ENCODE peak calls at places on chromosomes 12 and 14, in four cellular contexts. X is adrenal gland, U is right lobe of liver, Q is breast epithelium. H is an unnamed sample.

GRCh38 chr14:71328183-71328582 is 420.9 kb downstream of the PCNX1 start:
- DNase-seq in X (no peak), Q (no peak), U (no peak), H (no peak)

GRCh38 chr14:35810963-35811362 is 1.9 kb upstream of the RALGAPA1 start:
- DNase-seq in Q (no peak), U (no peak), X (no peak), H (no peak)

GRCh38 chr12:110538869-110539622 is 36.9 kb downstream of the RAD9B start:
- DNase-seq in U (no peak), Q (no peak), X (no peak), H (peak; percentile 54)

GRCh38 chr14:31057701-31058364 is 31.7 kb upstream of the STRN3 start:
- DNase-seq in X (no peak), Q (no peak), U (no peak), H (no peak)

GRCh38 chr14:35877276-35877675 is 51.1 kb downstream of the BRMS1L start:
- DNase-seq in U (no peak), Q (no peak), X (no peak), H (no peak)

GRCh38 chr14:73783107-73783727 is 68.4 kb upstream of the PTGR2 start:
- DNase-seq in X (no peak), U (peak; percentile 79), Q (no peak), H (peak; percentile 38)

GRCh38 chr14:31080060-31080459 is 53.9 kb upstream of the STRN3 start:
- DNase-seq in U (no peak), X (no peak), Q (no peak), H (no peak)

GRCh38 chr14:103232831-103233319 is 101.2 kb upstream of the EIF5 start:
- DNase-seq in U (no peak), X (no peak), Q (no peak), H (no peak)

GRCh38 chr12:91111366-91112321 is at the start of gene LUM:
- DNase-seq in X (peak; percentile 11), U (no peak), Q (no peak), H (peak; percentile 18)

GRCh38 chr12:110649341-110649847 is 35.5 kb downstream of the TCTN1 start:
- DNase-seq in U (no peak), X (no peak), Q (no peak), H (peak; percentile 54)

GRCh38 chr14:38964630-38965029 is 138.4 kb downstream of the SEC23A start:
- DNase-seq in U (no peak), X (no peak), Q (no peak), H (no peak)

GRCh38 chr14:94663965-94664704 is 51.9 kb downstream of the SERPINA3 start:
- DNase-seq in Q (no peak), X (no peak), U (no peak), H (no peak)

GRCh38 chr14:89164168-89165074 is 252.6 kb downstream of the FOXN3 start:
- DNase-seq in X (no peak), U (no peak), Q (no peak), H (no peak)

GRCh38 chr14:64891839-64892375 is 12.2 kb upstream of the SPTB start:
- DNase-seq in Q (no peak), X (peak; percentile 35), U (no peak), H (no peak)

GRCh38 chr12:14873440-14874185 is 12.0 kb downstream of the MGP start:
- DNase-seq in X (no peak), U (no peak), Q (no peak), H (no peak)

GRCh38 chr14:92914087-92914656 is 8.8 kb upstream of the CHGA start:
- DNase-seq in X (peak; percentile 25), Q (no peak), U (no peak), H (no peak)

GRCh38 chr14:48582938-48583337 is 907.5 kb upstream of the MDGA2 start:
- DNase-seq in X (no peak), U (no peak), Q (no peak), H (no peak)

GRCh38 chr12:87233636-87234035 is 795.6 kb downstream of the C12orf50 start:
- DNase-seq in X (no peak), Q (no peak), U (no peak), H (no peak)

GRCh38 chr14:76430017-76430416 is 54.1 kb downstream of the ESRRB start:
- DNase-seq in Q (no peak), X (no peak), U (no peak), H (no peak)

GRCh38 chr12:42846782-42847181 is 257.2 kb upstream of the PRICKLE1 start:
- DNase-seq in X (no peak), Q (no peak), U (no peak), H (no peak)

GRCh38 chr12:53355121-53355520 is 19.0 kb upstream of the SP7 start:
- DNase-seq in X (no peak), U (no peak), Q (no peak), H (no peak)

GRCh38 chr12:121776190-121777098 is 17.0 kb downstream of the RHOF start:
- DNase-seq in Q (no peak), U (peak; percentile 84), X (peak; percentile 79), H (peak; percentile 92)

GRCh38 chr14:97603201-97603600 is 806.0 kb downstream of the VRK1 start:
- DNase-seq in U (no peak), X (no peak), Q (no peak), H (no peak)

GRCh38 chr12:93979189-93979588 is 169.2 kb upstream of the PLXNC1 start:
- DNase-seq in Q (no peak), X (no peak), U (no peak), H (peak; percentile 53)

GRCh38 chr12:5230151-5230550 is 186.5 kb downstream of the KCNA5 start:
- DNase-seq in U (no peak), X (no peak), Q (no peak), H (no peak)

GRCh38 chr14:104802913-104803184 is 1.9 kb downstream of the ZBTB42 start:
- DNase-seq in Q (no peak), U (no peak), X (no peak), H (no peak)

GRCh38 chr12:43882578-43883178 is 46.8 kb downstream of the TMEM117 start:
- DNase-seq in X (peak; percentile 21), U (no peak), Q (no peak), H (no peak)

GRCh38 chr14:96084796-96085195 is 45.6 kb downstream of the C14orf132 start:
- DNase-seq in Q (no peak), U (peak; percentile 30), X (no peak), H (no peak)

GRCh38 chr12:114213055-114213561 is 192.8 kb downstream of the TBX5 start:
- DNase-seq in X (no peak), U (no peak), Q (no peak), H (no peak)

GRCh38 chr14:97346675-97347074 is 549.5 kb downstream of the VRK1 start:
- DNase-seq in Q (no peak), U (no peak), X (no peak), H (no peak)

GRCh38 chr12:15209782-15210181 is 11.4 kb downstream of the RERG start:
- DNase-seq in Q (no peak), U (no peak), X (peak; percentile 47), H (no peak)

GRCh38 chr14:99899578-99900178 is 106.5 kb downstream of the EML1 start:
- DNase-seq in X (no peak), Q (no peak), U (no peak), H (no peak)

GRCh38 chr12:13165578-13166120 is 30.9 kb upstream of the EMP1 start:
- DNase-seq in Q (peak; percentile 92), X (peak; percentile 76), U (peak; percentile 82), H (peak; percentile 90)

GRCh38 chr14:89114109-89114508 is 289.7 kb downstream of the TTC8 start:
- DNase-seq in X (no peak), Q (no peak), U (no peak), H (no peak)

GRCh38 chr12:107126688-107127481 is 33.5 kb upstream of the CRY1 start:
- DNase-seq in U (no peak), Q (no peak), X (no peak), H (no peak)

GRCh38 chr12:116551952-116552749 is 7.0 kb upstream of the MAP1LC3B2 start:
- DNase-seq in X (no peak), U (no peak), Q (no peak), H (no peak)

GRCh38 chr14:61620130-61620946 is 75.0 kb upstream of the HIF1A start:
- DNase-seq in X (peak; percentile 72), Q (no peak), U (no peak), H (no peak)

GRCh38 chr12:54390176-54390667 is 5.7 kb upstream of the ZNF385A start:
- DNase-seq in U (no peak), Q (no peak), X (no peak), H (no peak)

GRCh38 chr14:106879241-106879640 is 1352.9 kb downstream of the TMEM121 start:
- DNase-seq in U (no peak), Q (no peak), X (no peak), H (no peak)

GRCh38 chr12:96260644-96261043 is 66.5 kb downstream of the ELK3 start:
- DNase-seq in U (no peak), X (no peak), Q (no peak), H (no peak)
- TF ChIP-seq POLR2A in U (no peak), X (no peak), Q (no peak), H (no peak)

DNA sequence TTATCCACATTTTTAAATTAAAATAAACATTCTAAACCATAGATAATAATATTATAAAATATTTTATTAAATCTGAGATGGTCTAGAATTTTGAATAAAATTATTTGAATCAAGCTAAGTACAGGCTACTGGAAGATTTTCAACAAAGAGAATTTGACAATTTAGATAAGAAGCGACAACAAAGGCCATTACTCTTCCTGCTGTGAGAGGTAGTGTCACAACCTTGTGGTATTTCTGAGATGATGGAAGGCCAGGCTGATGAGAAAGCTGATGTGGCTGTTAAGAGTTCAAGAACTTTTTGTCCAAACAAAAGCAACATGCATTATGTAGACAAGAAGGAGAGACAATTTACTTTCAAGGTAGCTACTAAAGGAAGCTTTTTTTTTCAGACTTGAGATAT is 43.7 kb upstream of the CNTN1 start:
- DNase-seq in X (no peak), U (no peak), Q (no peak), H (no peak)
- H3K4me1 ChIP-seq in X (no peaks in the 10 kb centered on the region), U (no peaks in the 10 kb centered on the region), Q (no peaks in the 10 kb centered on the region), H (no peaks in the 10 kb centered on the region)

GRCh38 chr12:114626-115211 is 48.2 kb downstream of the IQSEC3 start:
- DNase-seq in U (no peak), X (no peak), Q (no peak), H (no peak)

GRCh38 chr12:115960-116915 is 49.7 kb downstream of the IQSEC3 start:
- DNase-seq in Q (no peak), U (no peak), X (no peak), H (no peak)

GRCh38 chr12:115518-115917 is 49.0 kb downstream of the IQSEC3 start:
- DNase-seq in U (no peak), Q (no peak), X (no peak), H (no peak)

GRCh38 chr12:111699-112591 is 45.4 kb downstream of the IQSEC3 start:
- DNase-seq in X (no peak), U (no peak), Q (no peak), H (no peak)

GRCh38 chr12:113347-113746 is 46.8 kb downstream of the IQSEC3 start:
- DNase-seq in U (no peak), Q (no peak), X (no peak), H (no peak)
- TF ChIP-seq CTCF in U (no peak), Q (no peak), X (no peak), H (no peak)

GRCh38 chr12:131918311-131919050 is 10.6 kb upstream of the PUS1 start:
- DNase-seq in X (peak; percentile 5), Q (no peak), U (no peak), H (no peak)

GRCh38 chr12:131920157-131920508 is 8.9 kb upstream of the PUS1 start:
- DNase-seq in U (no peak), X (no peak), Q (no peak), H (no peak)

GRCh38 chr12:131919051-131919347 is 10.1 kb upstream of the PUS1 start:
- DNase-seq in X (no peak), U (no peak), Q (no peak), H (no peak)

GRCh38 chr12:131920902-131921840 is 7.9 kb upstream of the PUS1 start:
- DNase-seq in U (peak; percentile 46), Q (no peak), X (no peak), H (no peak)

GRCh38 chr12:131919366-131920156 is 9.5 kb upstream of the PUS1 start:
- DNase-seq in U (peak; percentile 56), X (peak; percentile 24), Q (no peak), H (no peak)
- TF ChIP-seq POLR2A in U (no peak), X (no peak), Q (no peak), H (no peak)

H was measured in Peyer's patch.